ENCODE peak calls at places on chromosomes 12 and 14, in eight cellular contexts. Y is nucleus accumbens; Q is AG08396; B is AG04450; W is effector CD8-positive, alpha-beta T cell; Z is stomach; I is HCT116; S is NCI-H2029. E is an unnamed sample.

GRCh38 chr12:55929306-55929791 is 1.6 kb upstream of the DGKA start:
- DNase-seq in Y (no peak), Q (no peak), B (no peak), W (peak), Z (peak), I (no peak), S (no peak), E (no peak)

GRCh38 chr12:123748661-123749060 is 13.4 kb upstream of the DNAH10 start:
- DNase-seq in Y (no peak), Q (no peak), B (no peak), W (no peak), Z (no peak), I (no peak), S (no peak), E (no peak)

GRCh38 chr12:102543494-102543893 is 63.1 kb upstream of the IGF1 start:
- DNase-seq in Y (no peak), Q (no peak), B (no peak), W (no peak), Z (no peak), I (no peak), S (no peak), E (no peak)

GRCh38 chr12:121084229-121084628 is 45.2 kb upstream of the OASL start:
- DNase-seq in Y (no peak), Q (no peak), B (no peak), W (no peak), Z (no peak), I (no peak), S (no peak), E (peak)

GRCh38 chr12:111201495-111202236 is 167.2 kb downstream of the PHETA1 start:
- DNase-seq in Y (no peak), Q (no peak), B (no peak), W (no peak), Z (no peak), I (no peak), S (no peak), E (no peak)

GRCh38 chr14:32947081-32947480 is 8.4 kb downstream of the NPAS3 start:
- DNase-seq in Y (no peak), Q (no peak), B (no peak), W (no peak), Z (no peak), I (no peak), S (no peak), E (no peak)

GRCh38 chr12:22658214-22658613 is 33.2 kb downstream of the ETNK1 start:
- DNase-seq in Y (no peak), Q (peak), B (peak), W (no peak), Z (no peak), I (no peak), S (no peak), E (no peak)

GRCh38 chr14:93132472-93133065 is 16.8 kb upstream of the ITPK1 start:
- DNase-seq in Y (no peak), Q (peak), B (no peak), W (peak), Z (peak), I (no peak), S (no peak), E (no peak)

GRCh38 chr12:22529281-22530060 is 14.9 kb downstream of the C2CD5 start:
- DNase-seq in Y (no peak), Q (no peak), B (no peak), W (no peak), Z (no peak), I (no peak), S (no peak), E (no peak)

GRCh38 chr14:22386924-22387775 is 201.9 kb downstream of the DAD1 start:
- DNase-seq in Y (peak), Q (peak), B (peak), W (no peak), Z (peak), I (peak), S (peak), E (peak)

GRCh38 chr12:132070298-132070697 is 73.8 kb downstream of the DDX51 start:
- DNase-seq in Y (no peak), Q (no peak), B (no peak), W (no peak), Z (no peak), I (no peak), S (no peak), E (no peak)

GRCh38 chr14:93029911-93030555 is 85.7 kb downstream of the ITPK1 start:
- DNase-seq in Y (no peak), Q (no peak), B (no peak), W (no peak), Z (no peak), I (no peak), S (no peak), E (no peak)

GRCh38 chr14:93536945-93537344 is 106.2 kb downstream of the UNC79 start:
- DNase-seq in Y (no peak), Q (no peak), B (no peak), W (no peak), Z (no peak), I (peak), S (no peak), E (no peak)

GRCh38 chr12:13211859-13212664 is 15.5 kb downstream of the EMP1 start:
- DNase-seq in Y (peak), Q (peak), B (no peak), W (peak), Z (peak), I (peak), S (peak), E (no peak)

GRCh38 chr12:40327506-40327905 is 102.7 kb downstream of the LRRK2 start:
- DNase-seq in Y (no peak), Q (no peak), B (no peak), W (no peak), Z (no peak), I (no peak), S (no peak), E (no peak)

GRCh38 chr12:106093246-106093645 is 45.5 kb downstream of the NUAK1 start:
- DNase-seq in Y (no peak), Q (no peak), B (no peak), W (no peak), Z (no peak), I (no peak), S (no peak), E (no peak)

GRCh38 chr14:50062438-50063039 is 53.8 kb downstream of the VCPKMT start:
- DNase-seq in Y (no peak), Q (peak), B (no peak), W (peak), Z (peak), I (peak), S (no peak), E (no peak)

GRCh38 chr12:2691001-2691339 is 103.8 kb upstream of the FKBP4 start:
- DNase-seq in Y (no peak), Q (no peak), B (no peak), W (peak), Z (no peak), I (no peak), S (peak), E (peak)

GRCh38 chr14:64731141-64731581 is 26.9 kb downstream of the PLEKHG3 start:
- DNase-seq in Y (no peak), Q (no peak), B (no peak), W (no peak), Z (no peak), I (no peak), S (no peak), E (no peak)

GRCh38 chr12:3832738-3833137 is 40.5 kb downstream of the PARP11 start:
- DNase-seq in Y (no peak), Q (no peak), B (no peak), W (no peak), Z (no peak), I (no peak), S (no peak), E (no peak)

GRCh38 chr12:84077692-84078091 is 834.9 kb downstream of the SLC6A15 start:
- DNase-seq in Y (no peak), Q (no peak), B (no peak), W (no peak), Z (no peak), I (no peak), S (no peak), E (no peak)

GRCh38 chr14:51095854-51096823 is 1.2 kb upstream of the TRIM9 start:
- DNase-seq in Y (peak), Q (peak), B (no peak), W (no peak), Z (no peak), I (no peak), S (peak), E (no peak)

E was measured in osteocyte.